ENCODE peak calls at places on chromosomes 4 and X, in six cellular contexts. H is heart right ventricle; L is stimulated activated naive CD8-positive, alpha-beta T cell treated with anti-CD3 and anti-CD28 coated beads, Interleukin-15, Interleukin-2, amounts not matched to agents 100 U/mL and 50 U/mL, for 24 hours; D is LoVo; I is activated B cell treated with CpG ODN at 0.5 μM for 24 hours; F is HTR-8/SVneo. Z is an unnamed sample.
A peak's percentile ranks its signal among the peaks of the same experiment; 100 is the strongest.

GRCh38 chr4:74793757-74794340 is 474 bp downstream of the BTC start:
- DNase-seq in H (peak; percentile 15), L (no peak), D (peak; percentile 70), I (no peak), F (peak; percentile 22), Z (no peak)

GRCh38 chr4:187289371-187289770 is 565.7 kb upstream of the FAT1 start:
- DNase-seq in H (no peak), L (no peak), D (no peak), I (no peak), F (no peak), Z (no peak)

GRCh38 chrX:130728208-130728607 is 174.8 kb downstream of the ENOX2 start:
- DNase-seq in H (no peak), L (no peak), D (no peak), I (no peak), F (no peak), Z (no peak)

GRCh38 chr4:81970454-81970853 is 403.3 kb downstream of the HNRNPD start:
- DNase-seq in H (no peak), L (no peak), D (no peak), I (no peak), F (no peak), Z (no peak)

GRCh38 chrX:110847334-110847733 is 51.7 kb upstream of the CHRDL1 start:
- DNase-seq in H (no peak), L (no peak), D (peak; percentile 37), I (no peak), F (peak; percentile 10), Z (peak; percentile 67)

GRCh38 chr4:477686-478085 is 21.3 kb downstream of the ZNF721 start:
- DNase-seq in H (no peak), L (no peak), D (no peak), I (no peak), F (no peak), Z (no peak)

GRCh38 chr4:27934881-27935280 is 1074.2 kb downstream of the STIM2 start:
- DNase-seq in H (no peak), L (no peak), D (no peak), I (no peak), F (no peak), Z (no peak)

GRCh38 chrX:111098874-111099273 is 2.9 kb downstream of the PAK3 start:
- DNase-seq in H (peak; percentile 23), L (peak; percentile 67), D (no peak), I (no peak), F (no peak), Z (no peak)

GRCh38 chrX:138886769-138887168 is 175.3 kb upstream of the FGF13 start:
- DNase-seq in H (no peak), L (no peak), D (no peak), I (no peak), F (no peak), Z (peak; percentile 38)

GRCh38 chr4:3389879-3390840 is 51.6 kb upstream of the HGFAC start:
- DNase-seq in H (peak; percentile 8), L (no peak), D (no peak), I (no peak), F (no peak), Z (no peak)

GRCh38 chr4:12595986-12596385 is 888.2 kb downstream of the RAB28 start:
- DNase-seq in H (no peak), L (no peak), D (no peak), I (no peak), F (no peak), Z (no peak)

Z was measured in astrocyte of the cerebellum.